ENCODE peak calls at places on chromosomes 13 and 19, in six cellular contexts. One of them, this sample, is unnamed. For H3K36me3, the result is how much of the 10 kb centered on the place peaks cover.

GRCh38 chr13:37179646-37180045 is 74.2 kb upstream of the CSNK1A1L start:
- DNase-seq in uterus: no peak
- DNase-seq in bronchial epithelial cell: no peak
- DNase-seq in heart right ventricle: no peak
- DNase-seq in ascending aorta: no peak
- DNase-seq in CD8-positive, alpha-beta T cell: no peak
- DNase-seq in this sample: no peak

GRCh38 chr19:38250821-38251563 is 5.2 kb downstream of the PPP1R14A start:
- DNase-seq in uterus: peak
- DNase-seq in bronchial epithelial cell: no peak
- DNase-seq in heart right ventricle: peak
- DNase-seq in ascending aorta: peak
- DNase-seq in CD8-positive, alpha-beta T cell: no peak
- DNase-seq in this sample: peak

GRCh38 chr19:44925114-44925891 is 10.9 kb downstream of the APOC1 start:
- DNase-seq in uterus: peak
- DNase-seq in bronchial epithelial cell: no peak
- DNase-seq in heart right ventricle: peak
- DNase-seq in ascending aorta: peak
- DNase-seq in CD8-positive, alpha-beta T cell: no peak
- DNase-seq in this sample: peak

GRCh38 chr13:33838567-33839131 is 20.7 kb downstream of the RFC3 start:
- DNase-seq in uterus: no peak
- DNase-seq in bronchial epithelial cell: no peak
- DNase-seq in heart right ventricle: no peak
- DNase-seq in ascending aorta: no peak
- DNase-seq in CD8-positive, alpha-beta T cell: no peak
- DNase-seq in this sample: no peak

GRCh38 chr13:67841071-67841470 is 610.9 kb upstream of the PCDH9 start:
- DNase-seq in uterus: no peak
- DNase-seq in bronchial epithelial cell: no peak
- DNase-seq in heart right ventricle: no peak
- DNase-seq in ascending aorta: no peak
- DNase-seq in CD8-positive, alpha-beta T cell: no peak
- DNase-seq in this sample: no peak

GRCh38 chr19:40689339-40690049 is 957 bp downstream of the NUMBL start:
- DNase-seq in uterus: no peak
- DNase-seq in bronchial epithelial cell: peak
- DNase-seq in heart right ventricle: peak
- DNase-seq in ascending aorta: no peak
- DNase-seq in CD8-positive, alpha-beta T cell: no peak
- DNase-seq in this sample: peak

GRCh38 chr19:29672933-29673336 is 7.7 kb downstream of the PLEKHF1 start:
- DNase-seq in uterus: no peak
- DNase-seq in bronchial epithelial cell: no peak
- DNase-seq in heart right ventricle: no peak
- DNase-seq in ascending aorta: no peak
- DNase-seq in CD8-positive, alpha-beta T cell: peak
- DNase-seq in this sample: peak

GRCh38 chr13:30829145-30829544 is 76.9 kb upstream of the MEDAG start:
- DNase-seq in uterus: no peak
- DNase-seq in bronchial epithelial cell: peak
- DNase-seq in heart right ventricle: no peak
- DNase-seq in ascending aorta: no peak
- DNase-seq in CD8-positive, alpha-beta T cell: no peak
- DNase-seq in this sample: no peak

GRCh38 chr19:1080360-1081161 is 13.6 kb downstream of the ARHGAP45 start:
- DNase-seq in uterus: no peak
- DNase-seq in bronchial epithelial cell: no peak
- DNase-seq in heart right ventricle: no peak
- DNase-seq in ascending aorta: no peak
- DNase-seq in CD8-positive, alpha-beta T cell: no peak
- DNase-seq in this sample: no peak

GRCh38 chr19:24032651-24033050 is 54.3 kb upstream of the ZNF254 start:
- DNase-seq in uterus: no peak
- DNase-seq in bronchial epithelial cell: no peak
- DNase-seq in heart right ventricle: no peak
- DNase-seq in ascending aorta: no peak
- DNase-seq in CD8-positive, alpha-beta T cell: no peak
- DNase-seq in this sample: peak

GRCh38 chr19:50861025-50861424 is 6.3 kb downstream of the KLK3 start:
- DNase-seq in uterus: no peak
- DNase-seq in bronchial epithelial cell: peak
- DNase-seq in heart right ventricle: no peak
- DNase-seq in ascending aorta: no peak
- DNase-seq in CD8-positive, alpha-beta T cell: no peak
- DNase-seq in this sample: no peak

GRCh38 chr13:29754486-29754806 is 96.0 kb downstream of the UBL3 start:
- DNase-seq in uterus: no peak
- DNase-seq in bronchial epithelial cell: no peak
- DNase-seq in heart right ventricle: no peak
- DNase-seq in ascending aorta: no peak
- DNase-seq in CD8-positive, alpha-beta T cell: no peak
- DNase-seq in this sample: no peak

GRCh38 chr13:42348576-42348975 is 76.6 kb downstream of the AKAP11 start:
- DNase-seq in uterus: no peak
- DNase-seq in bronchial epithelial cell: no peak
- DNase-seq in heart right ventricle: no peak
- DNase-seq in ascending aorta: no peak
- DNase-seq in CD8-positive, alpha-beta T cell: no peak
- DNase-seq in this sample: no peak

GRCh38 chr19:50729894-50730293 is 6.7 kb downstream of the CLEC11A start:
- DNase-seq in uterus: no peak
- DNase-seq in bronchial epithelial cell: no peak
- DNase-seq in heart right ventricle: no peak
- DNase-seq in ascending aorta: no peak
- DNase-seq in CD8-positive, alpha-beta T cell: no peak
- DNase-seq in this sample: no peak

GRCh38 chr13:113115363-113116205 is 7.0 kb upstream of the F10 start:
- DNase-seq in uterus: peak
- DNase-seq in bronchial epithelial cell: no peak
- DNase-seq in heart right ventricle: no peak
- DNase-seq in ascending aorta: no peak
- DNase-seq in CD8-positive, alpha-beta T cell: no peak
- DNase-seq in this sample: no peak

GRCh38 chr13:110680852-110681251 is 25.1 kb downstream of the CARS2 start:
- DNase-seq in uterus: no peak
- DNase-seq in bronchial epithelial cell: no peak
- DNase-seq in heart right ventricle: no peak
- DNase-seq in ascending aorta: no peak
- DNase-seq in CD8-positive, alpha-beta T cell: no peak
- DNase-seq in this sample: no peak

GRCh38 chr19:5144545-5145179 is 175.7 kb downstream of the KDM4B start:
- DNase-seq in uterus: no peak
- DNase-seq in bronchial epithelial cell: no peak
- DNase-seq in heart right ventricle: no peak
- DNase-seq in ascending aorta: no peak
- DNase-seq in CD8-positive, alpha-beta T cell: no peak
- DNase-seq in this sample: no peak

GRCh38 chr19:33299061-33299665 is 3.2 kb downstream of the CEBPA start:
- DNase-seq in uterus: no peak
- DNase-seq in bronchial epithelial cell: no peak
- DNase-seq in heart right ventricle: no peak
- DNase-seq in ascending aorta: no peak
- DNase-seq in CD8-positive, alpha-beta T cell: no peak
- DNase-seq in this sample: peak

GRCh38 chr13:26221399-26221720 is 754 bp downstream of the RNF6 start:
- DNase-seq in uterus: no peak
- DNase-seq in bronchial epithelial cell: no peak
- DNase-seq in heart right ventricle: no peak
- DNase-seq in ascending aorta: no peak
- DNase-seq in CD8-positive, alpha-beta T cell: no peak
- DNase-seq in this sample: no peak

GRCh38 chr13:113928701-113929627 is 44.9 kb downstream of the C13orf46 start:
- DNase-seq in uterus: peak
- DNase-seq in bronchial epithelial cell: no peak
- DNase-seq in heart right ventricle: peak
- DNase-seq in ascending aorta: peak
- DNase-seq in CD8-positive, alpha-beta T cell: no peak
- DNase-seq in this sample: peak

GRCh38 chr19:49114630-49115363 is 627 bp downstream of the LIN7B start:
- DNase-seq in uterus: peak
- DNase-seq in bronchial epithelial cell: no peak
- DNase-seq in heart right ventricle: peak
- DNase-seq in ascending aorta: no peak
- DNase-seq in CD8-positive, alpha-beta T cell: peak
- DNase-seq in this sample: peak

GRCh38 chr13:103716689-103717088 is 650.5 kb upstream of the SLC10A2 start:
- DNase-seq in uterus: no peak
- DNase-seq in bronchial epithelial cell: no peak
- DNase-seq in heart right ventricle: no peak
- DNase-seq in ascending aorta: no peak
- DNase-seq in CD8-positive, alpha-beta T cell: no peak
- DNase-seq in this sample: no peak

GRCh38 chr19:45809643-45810159 is 5.4 kb downstream of the RSPH6A start:
- DNase-seq in uterus: no peak
- DNase-seq in bronchial epithelial cell: peak
- DNase-seq in heart right ventricle: no peak
- DNase-seq in ascending aorta: no peak
- DNase-seq in CD8-positive, alpha-beta T cell: no peak
- DNase-seq in this sample: no peak

GRCh38 chr19:21314676-21315075 is 14.5 kb downstream of the ZNF708 start:
- DNase-seq in uterus: no peak
- DNase-seq in bronchial epithelial cell: no peak
- DNase-seq in heart right ventricle: no peak
- DNase-seq in ascending aorta: no peak
- DNase-seq in CD8-positive, alpha-beta T cell: no peak
- DNase-seq in this sample: no peak

GRCh38 chr19:21308778-21309177 is 20.4 kb downstream of the ZNF708 start:
- DNase-seq in uterus: no peak
- DNase-seq in bronchial epithelial cell: no peak
- DNase-seq in heart right ventricle: no peak
- DNase-seq in ascending aorta: no peak
- DNase-seq in CD8-positive, alpha-beta T cell: no peak
- DNase-seq in this sample: no peak
- H3K36me3 ChIP-seq in uterus: under half
- H3K36me3 ChIP-seq in bronchial epithelial cell: under half
- H3K36me3 ChIP-seq in heart right ventricle: under half
- H3K36me3 ChIP-seq in ascending aorta: half or more
- H3K36me3 ChIP-seq in CD8-positive, alpha-beta T cell: under half
- H3K36me3 ChIP-seq in this sample: under half

GRCh38 chr19:2190848-2191455 is 27.2 kb downstream of the DOT1L start:
- DNase-seq in uterus: no peak
- DNase-seq in bronchial epithelial cell: no peak
- DNase-seq in heart right ventricle: no peak
- DNase-seq in ascending aorta: no peak
- DNase-seq in CD8-positive, alpha-beta T cell: no peak
- DNase-seq in this sample: no peak
- H3K36me3 ChIP-seq in uterus: under half
- H3K36me3 ChIP-seq in bronchial epithelial cell: under half
- H3K36me3 ChIP-seq in heart right ventricle: under half
- H3K36me3 ChIP-seq in ascending aorta: under half
- H3K36me3 ChIP-seq in CD8-positive, alpha-beta T cell: under half
- H3K36me3 ChIP-seq in this sample: under half

GRCh38 chr13:106098778-106099177 is 436.7 kb downstream of the EFNB2 start:
- DNase-seq in uterus: no peak
- DNase-seq in bronchial epithelial cell: no peak
- DNase-seq in heart right ventricle: no peak
- DNase-seq in ascending aorta: no peak
- DNase-seq in CD8-positive, alpha-beta T cell: no peak
- DNase-seq in this sample: no peak
- H3K36me3 ChIP-seq in uterus: under half
- H3K36me3 ChIP-seq in bronchial epithelial cell: under half
- H3K36me3 ChIP-seq in heart right ventricle: under half
- H3K36me3 ChIP-seq in ascending aorta: under half
- H3K36me3 ChIP-seq in CD8-positive, alpha-beta T cell: under half
- H3K36me3 ChIP-seq in this sample: under half

DNA sequence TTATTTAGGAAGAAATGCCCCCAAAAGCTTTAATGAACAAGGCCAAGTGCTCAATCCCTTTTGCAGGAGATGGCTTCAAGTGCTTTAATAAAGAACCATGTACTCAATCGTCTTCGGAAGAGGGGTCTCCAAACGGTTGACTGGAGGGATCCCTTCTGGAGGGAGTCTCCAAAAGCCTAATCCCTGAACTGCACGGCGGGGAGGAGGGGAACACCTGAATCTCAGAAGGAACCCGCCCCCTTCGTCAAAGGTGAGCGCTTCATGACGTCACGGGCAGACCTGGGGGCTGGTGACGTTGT is 497 bp downstream of the PAF1 start:
- DNase-seq in uterus: no peak
- DNase-seq in bronchial epithelial cell: peak
- DNase-seq in heart right ventricle: peak
- DNase-seq in ascending aorta: no peak
- DNase-seq in CD8-positive, alpha-beta T cell: no peak
- DNase-seq in this sample: no peak
- H3K36me3 ChIP-seq in uterus: under half
- H3K36me3 ChIP-seq in bronchial epithelial cell: under half
- H3K36me3 ChIP-seq in heart right ventricle: under half
- H3K36me3 ChIP-seq in ascending aorta: half or more
- H3K36me3 ChIP-seq in CD8-positive, alpha-beta T cell: under half
- H3K36me3 ChIP-seq in this sample: under half

This sample was measured in Peyer's patch.